ENCODE peak calls at places on chromosomes 2 and 18, in four cellular contexts. Q is stimulated activated CD4-positive, alpha-beta T cell treated with anti-CD3 and anti-CD28 coated beads, Interleukin-15, amount 100 ng/mL, for 48 hours; G is KBM-7; P is vagina. K is an unnamed sample.

GRCh38 chr2:231632559-231633142 is 40.0 kb downstream of the TEX44 start:
- DNase-seq in Q (no peak), G (no peak), P (no peak), K (no peak)

GRCh38 chr2:9167718-9168657 is 38.6 kb upstream of the ASAP2 start:
- DNase-seq in Q (no peak), G (no peak), P (no peak), K (no peak)

GRCh38 chr2:7180641-7181370 is 263.6 kb downstream of the RNF144A start:
- DNase-seq in Q (no peak), G (peak; percentile 7), P (no peak), K (no peak)

GRCh38 chr18:8373486-8373885 is 235.8 kb upstream of the RAB12 start:
- DNase-seq in Q (no peak), G (no peak), P (no peak), K (no peak)

GRCh38 chr2:241636983-241637232 is at the start of gene THAP4:
- DNase-seq in Q (no peak), G (no peak), P (no peak), K (no peak)

GRCh38 chr18:35361570-35362321 is 15.4 kb downstream of the ZNF396 start:
- DNase-seq in Q (no peak), G (no peak), P (no peak), K (no peak)

GRCh38 chr2:15691586-15692310 is 100.1 kb downstream of the DDX1 start:
- DNase-seq in Q (no peak), G (no peak), P (no peak), K (no peak)

GRCh38 chr18:43278401-43278800 is 1.1 kb upstream of the SYT4 start:
- DNase-seq in Q (no peak), G (no peak), P (no peak), K (no peak)

GRCh38 chr18:32049393-32050161 is 31.0 kb downstream of the RNF125 start:
- DNase-seq in Q (no peak), G (peak; percentile 75), P (no peak), K (peak; percentile 9)

GRCh38 chr18:23331091-23331920 is 121.8 kb upstream of the RIOK3 start:
- DNase-seq in Q (no peak), G (no peak), P (no peak), K (no peak)

GRCh38 chr18:61946449-61946848 is 53.6 kb upstream of the RNF152 start:
- DNase-seq in Q (no peak), G (no peak), P (no peak), K (no peak)

GRCh38 chr2:215950009-215950408 is 63.3 kb downstream of the MREG start:
- DNase-seq in Q (no peak), G (peak; percentile 44), P (no peak), K (no peak)

GRCh38 chr2:18788590-18788989 is 199.2 kb upstream of the NT5C1B start:
- DNase-seq in Q (no peak), G (no peak), P (no peak), K (no peak)

GRCh38 chr2:17337507-17337906 is 180.7 kb downstream of the RAD51AP2 start:
- DNase-seq in Q (no peak), G (no peak), P (no peak), K (no peak)

GRCh38 chr2:171652411-171652775 is 34.9 kb upstream of the DYNC1I2 start:
- DNase-seq in Q (no peak), G (no peak), P (no peak), K (no peak)

GRCh38 chr2:231464576-231465540 is 574 bp upstream of the NCL start:
- DNase-seq in Q (peak; percentile 98), G (no peak), P (no peak), K (peak; percentile 99)

GRCh38 chr2:85538507-85539360 is at the start of gene MAT2A:
- DNase-seq in Q (peak; percentile 85), G (peak; percentile 96), P (no peak), K (peak; percentile 87)

GRCh38 chr2:170409164-170409535 is 231.2 kb downstream of the MYO3B start:
- DNase-seq in Q (peak; percentile 50), G (peak; percentile 73), P (no peak), K (peak; percentile 35)

GRCh38 chr2:215499330-215499729 is 63.5 kb upstream of the FN1 start:
- DNase-seq in Q (no peak), G (no peak), P (no peak), K (no peak)